ENCODE peak calls at places on chromosomes 2 and 18, in five cellular contexts. J, R, Q, A and W are unnamed samples.

GRCh38 chr2:160614391-160614790 is 120.8 kb upstream of the RBMS1 start:
- DNase-seq in A (no peak), R (no peak), Q (no peak), J (peak; percentile 23), W (no peak)

GRCh38 chr2:127984551-127984950 is 43.3 kb downstream of the SAP130 start:
- DNase-seq in A (no peak), R (no peak), J (peak; percentile 60), Q (no peak), W (no peak)

GRCh38 chr2:37610638-37611289 is 60.7 kb downstream of the CDC42EP3 start:
- DNase-seq in R (no peak), J (no peak), A (no peak), Q (no peak), W (no peak)

GRCh38 chr18:32438173-32438572 is 32.5 kb downstream of the GAREM1 start:
- DNase-seq in Q (no peak), A (no peak), J (no peak), R (no peak), W (no peak)

GRCh38 chr18:59927246-59927825 is 27.5 kb downstream of the PMAIP1 start:
- DNase-seq in J (peak; percentile 66), Q (no peak), A (no peak), R (no peak), W (no peak)

GRCh38 chr2:162256621-162257020 is 13.4 kb upstream of the FAP start:
- DNase-seq in Q (no peak), A (no peak), R (no peak), J (peak; percentile 37), W (no peak)

GRCh38 chr2:70934981-70935380 is 719 bp upstream of the ATP6V1B1 start:
- DNase-seq in A (no peak), Q (no peak), J (no peak), R (no peak), W (no peak)

GRCh38 chr2:96888082-96889011 is 18.5 kb upstream of the SEMA4C start:
- DNase-seq in A (no peak), Q (peak; percentile 86), J (no peak), R (no peak), W (no peak)

GRCh38 chr2:180524458-180524857 is 455.9 kb upstream of the UBE2E3 start:
- DNase-seq in J (peak; percentile 29), A (no peak), Q (no peak), R (no peak), W (peak; percentile 59)

GRCh38 chr2:177188482-177189469 is 23.8 kb upstream of the HNRNPA3 start:
- DNase-seq in J (no peak), Q (no peak), A (no peak), R (no peak), W (no peak)

GRCh38 chr2:224506494-224506893 is 78.7 kb downstream of the CUL3 start:
- DNase-seq in A (no peak), Q (no peak), R (no peak), J (no peak), W (no peak)

GRCh38 chr18:72543362-72544055 is 633 bp downstream of the CBLN2 start:
- DNase-seq in Q (no peak), J (no peak), R (peak; percentile 20), A (peak; percentile 56), W (peak; percentile 26)

GRCh38 chr2:11746807-11747459 is 501 bp downstream of the LPIN1 start:
- DNase-seq in J (peak; percentile 16), Q (no peak), R (no peak), A (peak; percentile 60), W (peak; percentile 72)

DNA sequence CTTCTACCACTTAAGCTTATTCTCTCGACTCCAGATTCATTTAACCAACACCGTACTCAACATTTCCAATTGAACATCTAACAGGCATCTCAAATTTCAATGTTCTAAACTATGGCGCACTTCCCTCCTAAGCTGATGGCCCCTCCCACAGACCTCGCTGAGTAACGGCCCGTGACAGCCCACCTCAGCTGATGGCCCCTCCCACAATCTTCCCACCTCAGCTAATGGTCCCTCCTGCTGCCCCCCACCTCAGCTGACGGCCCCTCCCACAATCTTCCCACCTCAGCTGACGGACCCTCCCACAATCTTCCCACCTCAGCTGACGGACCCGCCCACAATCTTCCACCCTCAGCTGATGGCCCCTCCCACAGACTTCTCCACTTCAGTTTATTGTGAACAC is 57.1 kb upstream of the TSPYL6 start:
- DNase-seq in A (no peak), R (no peak), Q (no peak), J (no peak), W (no peak)
- H3K4me3 ChIP-seq in A (no peak overlapping the region), R (no peak overlapping the region), Q (peak overlapping the region; percentile 23), J (no peak overlapping the region), W (no peak overlapping the region)

GRCh38 chr2:43084699-43085091 is 141.7 kb downstream of the ZFP36L2 start:
- DNase-seq in Q (no peak), A (no peak), R (no peak), J (peak; percentile 73), W (peak; percentile 49)

GRCh38 chr2:43082878-43083261 is 143.5 kb downstream of the ZFP36L2 start:
- DNase-seq in Q (no peak), A (no peak), J (no peak), R (no peak), W (no peak)

GRCh38 chr2:43083278-43083677 is 143.1 kb downstream of the ZFP36L2 start:
- DNase-seq in J (no peak), Q (no peak), A (no peak), R (no peak), W (no peak)

GRCh38 chr2:43082111-43082877 is 144.1 kb downstream of the ZFP36L2 start:
- DNase-seq in A (no peak), Q (no peak), J (peak; percentile 79), R (no peak), W (no peak)

DNA sequence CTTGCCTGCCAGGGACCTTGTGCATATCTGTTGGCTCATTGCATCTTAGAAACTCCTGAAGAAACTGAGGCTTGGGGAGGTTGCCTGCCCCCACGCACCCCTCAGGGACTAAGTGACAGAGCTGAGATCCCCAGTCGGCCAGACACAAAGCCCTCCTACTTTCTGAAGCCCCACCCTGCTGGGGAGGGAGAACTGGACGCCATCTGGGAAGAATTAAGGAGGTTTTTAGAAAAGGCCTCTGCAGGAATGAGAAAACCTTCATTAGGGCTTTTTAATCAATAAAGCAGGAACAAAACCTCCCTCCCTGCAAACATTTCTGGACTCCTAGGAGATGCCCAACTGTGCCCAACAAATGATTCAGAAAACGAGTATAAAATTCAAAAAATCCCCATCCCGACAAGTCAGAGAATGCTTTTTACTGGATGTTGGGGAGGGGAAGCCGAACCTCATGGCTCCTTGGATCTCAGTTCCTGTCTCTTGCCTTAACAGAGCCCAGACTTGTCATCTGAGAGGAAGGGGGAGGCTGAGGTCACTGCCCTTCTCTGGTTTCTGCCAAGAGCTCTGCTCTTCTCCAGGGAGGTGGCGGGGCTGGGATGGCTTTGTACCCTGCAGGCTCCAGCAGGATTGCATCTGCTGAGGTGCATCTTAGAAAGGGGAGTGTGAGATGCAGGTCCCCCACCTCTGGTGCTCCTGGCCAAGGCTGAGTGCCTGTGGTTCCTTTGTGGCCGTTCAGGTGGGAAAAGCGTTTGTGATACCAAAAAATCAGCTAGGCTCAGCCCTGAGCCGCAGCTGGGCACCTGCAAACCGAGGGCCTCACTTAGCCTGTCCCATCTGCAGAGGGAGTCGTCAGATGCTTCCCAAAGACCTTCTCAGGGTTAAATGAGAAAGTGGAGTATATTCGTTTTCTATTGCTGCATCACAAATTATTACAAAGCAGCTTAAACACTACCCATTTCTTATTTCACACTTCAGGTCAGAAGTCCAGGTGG is 142.4 kb downstream of the ZFP36L2 start:
- DNase-seq in R (no peak), A (no peak), J (peak; percentile 55), Q (no peak), W (peak; percentile 87)
- H2BK5ac ChIP-seq in R (peak overlapping the region; percentile 69), A (no peak overlapping the region), J (peak overlapping the region; percentile 99), Q (peak overlapping the region; percentile 82), W (no peak overlapping the region)

GRCh38 chr2:1014802-1015201 is 64.2 kb downstream of the SNTG2 start:
- DNase-seq in Q (no peak), A (no peak), R (no peak), J (no peak), W (no peak)

GRCh38 chr2:1010373-1011017 is 59.8 kb downstream of the SNTG2 start:
- DNase-seq in A (no peak), Q (no peak), J (no peak), R (peak; percentile 31), W (no peak)

GRCh38 chr2:1011018-1011405 is 60.4 kb downstream of the SNTG2 start:
- DNase-seq in R (no peak), A (no peak), Q (no peak), J (no peak), W (no peak)

GRCh38 chr2:1011985-1012384 is 61.3 kb downstream of the SNTG2 start:
- DNase-seq in Q (no peak), A (no peak), J (no peak), R (no peak), W (no peak)
- H3K23ac ChIP-seq in Q (no peak overlapping the region), A (no peak overlapping the region), J (no peak overlapping the region), R (no peak overlapping the region), W (no peak overlapping the region)

GRCh38 chr18:23573948-23574431 is 12.3 kb downstream of the NPC1 start:
- DNase-seq in R (no peak), A (no peak), Q (peak; percentile 58), J (peak; percentile 72), W (peak; percentile 55)
- H3K4me3 ChIP-seq in R (no peak overlapping the region), A (no peak overlapping the region), Q (no peak overlapping the region), J (no peak overlapping the region), W (no peak overlapping the region)

GRCh38 chr2:33216508-33217182 is 259.8 kb upstream of the RASGRP3 start:
- DNase-seq in J (peak; percentile 51), R (no peak), Q (no peak), A (no peak), W (no peak)
- H2BK5ac ChIP-seq in J (peak overlapping the region; percentile 99), R (no peak overlapping the region), Q (no peak overlapping the region), A (no peak overlapping the region), W (no peak overlapping the region)